ENCODE peak calls at places on chromosomes 6 and 20, in ten cellular contexts. One of them, this sample, is unnamed. For H3K4me1 and H3K9me3, the result is how much of the 10 kb centered on the place peaks cover.

GRCh38 chr6:147970970-147971369 is 371.7 kb upstream of the SASH1 start:
- DNase-seq in CD8-positive, alpha-beta T cell: no peak
- DNase-seq in cardiac muscle cell: peak
- DNase-seq in left lung: no peak
- DNase-seq in right cardiac atrium: no peak
- DNase-seq in hepatocyte: no peak
- DNase-seq in lung: no peak
- DNase-seq in esophagus squamous epithelium: no peak
- DNase-seq in heart right ventricle: no peak
- DNase-seq in astrocyte: no peak
- DNase-seq in this sample: no peak

GRCh38 chr20:51484141-51484815 is 58.2 kb downstream of the NFATC2 start:
- DNase-seq in CD8-positive, alpha-beta T cell: no peak
- DNase-seq in cardiac muscle cell: no peak
- DNase-seq in left lung: no peak
- DNase-seq in right cardiac atrium: no peak
- DNase-seq in hepatocyte: no peak
- DNase-seq in lung: no peak
- DNase-seq in esophagus squamous epithelium: no peak
- DNase-seq in heart right ventricle: no peak
- DNase-seq in astrocyte: no peak
- DNase-seq in this sample: no peak

GRCh38 chr6:89987830-89988229 is 93.6 kb downstream of the GJA10 start:
- DNase-seq in CD8-positive, alpha-beta T cell: no peak
- DNase-seq in cardiac muscle cell: no peak
- DNase-seq in left lung: no peak
- DNase-seq in right cardiac atrium: no peak
- DNase-seq in hepatocyte: no peak
- DNase-seq in lung: no peak
- DNase-seq in esophagus squamous epithelium: no peak
- DNase-seq in heart right ventricle: no peak
- DNase-seq in astrocyte: no peak
- DNase-seq in this sample: no peak

GRCh38 chr6:106658469-106658868 is 29.1 kb downstream of the QRSL1 start:
- DNase-seq in CD8-positive, alpha-beta T cell: no peak
- DNase-seq in cardiac muscle cell: peak
- DNase-seq in left lung: no peak
- DNase-seq in right cardiac atrium: no peak
- DNase-seq in hepatocyte: no peak
- DNase-seq in lung: no peak
- DNase-seq in esophagus squamous epithelium: no peak
- DNase-seq in heart right ventricle: no peak
- DNase-seq in astrocyte: no peak
- DNase-seq in this sample: no peak

GRCh38 chr20:56796345-56796744 is 167.2 kb downstream of the TFAP2C start:
- DNase-seq in CD8-positive, alpha-beta T cell: no peak
- DNase-seq in cardiac muscle cell: no peak
- DNase-seq in left lung: no peak
- DNase-seq in right cardiac atrium: no peak
- DNase-seq in hepatocyte: no peak
- DNase-seq in lung: no peak
- DNase-seq in esophagus squamous epithelium: no peak
- DNase-seq in heart right ventricle: no peak
- DNase-seq in astrocyte: no peak
- DNase-seq in this sample: no peak

GRCh38 chr6:164252952-164253351 is 838.4 kb downstream of the QKI start:
- DNase-seq in CD8-positive, alpha-beta T cell: no peak
- DNase-seq in cardiac muscle cell: peak
- DNase-seq in left lung: no peak
- DNase-seq in right cardiac atrium: no peak
- DNase-seq in hepatocyte: peak
- DNase-seq in lung: no peak
- DNase-seq in esophagus squamous epithelium: no peak
- DNase-seq in heart right ventricle: no peak
- DNase-seq in astrocyte: peak
- DNase-seq in this sample: no peak

GRCh38 chr20:11777861-11778570 is 139.7 kb upstream of the BTBD3 start:
- DNase-seq in CD8-positive, alpha-beta T cell: no peak
- DNase-seq in cardiac muscle cell: peak
- DNase-seq in left lung: no peak
- DNase-seq in right cardiac atrium: no peak
- DNase-seq in hepatocyte: no peak
- DNase-seq in lung: no peak
- DNase-seq in esophagus squamous epithelium: no peak
- DNase-seq in heart right ventricle: no peak
- DNase-seq in astrocyte: peak
- DNase-seq in this sample: no peak

GRCh38 chr20:47785900-47786762 is 850 bp upstream of the SULF2 start:
- DNase-seq in CD8-positive, alpha-beta T cell: no peak
- DNase-seq in cardiac muscle cell: peak
- DNase-seq in left lung: peak
- DNase-seq in right cardiac atrium: peak
- DNase-seq in hepatocyte: peak
- DNase-seq in lung: peak
- DNase-seq in esophagus squamous epithelium: no peak
- DNase-seq in heart right ventricle: peak
- DNase-seq in astrocyte: peak
- DNase-seq in this sample: no peak

GRCh38 chr6:157056275-157056674 is 267.0 kb downstream of the TMEM242 start:
- DNase-seq in CD8-positive, alpha-beta T cell: no peak
- DNase-seq in cardiac muscle cell: no peak
- DNase-seq in left lung: no peak
- DNase-seq in right cardiac atrium: no peak
- DNase-seq in hepatocyte: no peak
- DNase-seq in lung: no peak
- DNase-seq in esophagus squamous epithelium: no peak
- DNase-seq in heart right ventricle: no peak
- DNase-seq in astrocyte: no peak
- DNase-seq in this sample: no peak

GRCh38 chr6:116012471-116012949 is 48.2 kb downstream of the FRK start:
- DNase-seq in CD8-positive, alpha-beta T cell: no peak
- DNase-seq in cardiac muscle cell: peak
- DNase-seq in left lung: no peak
- DNase-seq in right cardiac atrium: no peak
- DNase-seq in hepatocyte: no peak
- DNase-seq in lung: no peak
- DNase-seq in esophagus squamous epithelium: no peak
- DNase-seq in heart right ventricle: no peak
- DNase-seq in astrocyte: peak
- DNase-seq in this sample: no peak

GRCh38 chr6:30135147-30135546 is 793 bp upstream of the TRIM40 start:
- DNase-seq in CD8-positive, alpha-beta T cell: no peak
- DNase-seq in cardiac muscle cell: no peak
- DNase-seq in left lung: no peak
- DNase-seq in right cardiac atrium: no peak
- DNase-seq in hepatocyte: no peak
- DNase-seq in lung: no peak
- DNase-seq in esophagus squamous epithelium: no peak
- DNase-seq in heart right ventricle: no peak
- DNase-seq in astrocyte: no peak
- DNase-seq in this sample: no peak

GRCh38 chr20:62889411-62889810 is 27.8 kb upstream of the TCFL5 start:
- DNase-seq in CD8-positive, alpha-beta T cell: no peak
- DNase-seq in cardiac muscle cell: no peak
- DNase-seq in left lung: no peak
- DNase-seq in right cardiac atrium: no peak
- DNase-seq in hepatocyte: no peak
- DNase-seq in lung: no peak
- DNase-seq in esophagus squamous epithelium: no peak
- DNase-seq in heart right ventricle: no peak
- DNase-seq in astrocyte: no peak
- DNase-seq in this sample: no peak

GRCh38 chr6:82275686-82276085 is 28.1 kb upstream of the IBTK start:
- DNase-seq in CD8-positive, alpha-beta T cell: no peak
- DNase-seq in cardiac muscle cell: no peak
- DNase-seq in left lung: no peak
- DNase-seq in right cardiac atrium: no peak
- DNase-seq in hepatocyte: no peak
- DNase-seq in lung: no peak
- DNase-seq in esophagus squamous epithelium: no peak
- DNase-seq in heart right ventricle: no peak
- DNase-seq in astrocyte: no peak
- DNase-seq in this sample: no peak

GRCh38 chr6:90574610-90575009 is 12.3 kb downstream of the MAP3K7 start:
- DNase-seq in CD8-positive, alpha-beta T cell: no peak
- DNase-seq in cardiac muscle cell: peak
- DNase-seq in left lung: no peak
- DNase-seq in right cardiac atrium: no peak
- DNase-seq in hepatocyte: peak
- DNase-seq in lung: no peak
- DNase-seq in esophagus squamous epithelium: no peak
- DNase-seq in heart right ventricle: no peak
- DNase-seq in astrocyte: peak
- DNase-seq in this sample: no peak

GRCh38 chr6:168737481-168737880 is 296.5 kb downstream of the SMOC2 start:
- DNase-seq in CD8-positive, alpha-beta T cell: no peak
- DNase-seq in cardiac muscle cell: peak
- DNase-seq in left lung: no peak
- DNase-seq in right cardiac atrium: no peak
- DNase-seq in hepatocyte: no peak
- DNase-seq in lung: no peak
- DNase-seq in esophagus squamous epithelium: no peak
- DNase-seq in heart right ventricle: no peak
- DNase-seq in astrocyte: no peak
- DNase-seq in this sample: no peak

GRCh38 chr6:27545271-27546046 is 72.6 kb upstream of the ZNF184 start:
- DNase-seq in CD8-positive, alpha-beta T cell: no peak
- DNase-seq in cardiac muscle cell: peak
- DNase-seq in left lung: no peak
- DNase-seq in right cardiac atrium: no peak
- DNase-seq in hepatocyte: peak
- DNase-seq in lung: no peak
- DNase-seq in esophagus squamous epithelium: no peak
- DNase-seq in heart right ventricle: no peak
- DNase-seq in astrocyte: peak
- DNase-seq in this sample: no peak

GRCh38 chr6:168292911-168293310 is 26.7 kb downstream of the DACT2 start:
- DNase-seq in CD8-positive, alpha-beta T cell: no peak
- DNase-seq in cardiac muscle cell: no peak
- DNase-seq in left lung: no peak
- DNase-seq in right cardiac atrium: no peak
- DNase-seq in hepatocyte: peak
- DNase-seq in lung: no peak
- DNase-seq in esophagus squamous epithelium: no peak
- DNase-seq in heart right ventricle: no peak
- DNase-seq in astrocyte: no peak
- DNase-seq in this sample: no peak

GRCh38 chr6:90175627-90176538 is 120.8 kb downstream of the BACH2 start:
- DNase-seq in CD8-positive, alpha-beta T cell: no peak
- DNase-seq in cardiac muscle cell: no peak
- DNase-seq in left lung: no peak
- DNase-seq in right cardiac atrium: no peak
- DNase-seq in hepatocyte: no peak
- DNase-seq in lung: no peak
- DNase-seq in esophagus squamous epithelium: no peak
- DNase-seq in heart right ventricle: no peak
- DNase-seq in astrocyte: no peak
- DNase-seq in this sample: no peak

GRCh38 chr6:151666526-151666925 is 141.0 kb upstream of the ESR1 start:
- DNase-seq in CD8-positive, alpha-beta T cell: no peak
- DNase-seq in cardiac muscle cell: no peak
- DNase-seq in left lung: no peak
- DNase-seq in right cardiac atrium: no peak
- DNase-seq in hepatocyte: no peak
- DNase-seq in lung: no peak
- DNase-seq in esophagus squamous epithelium: no peak
- DNase-seq in heart right ventricle: no peak
- DNase-seq in astrocyte: no peak
- DNase-seq in this sample: no peak
- H3K4me1 ChIP-seq in CD8-positive, alpha-beta T cell: under half
- H3K4me1 ChIP-seq in cardiac muscle cell: under half
- H3K4me1 ChIP-seq in left lung: under half
- H3K4me1 ChIP-seq in right cardiac atrium: under half
- H3K4me1 ChIP-seq in hepatocyte: under half
- H3K4me1 ChIP-seq in lung: under half
- H3K4me1 ChIP-seq in esophagus squamous epithelium: under half
- H3K4me1 ChIP-seq in heart right ventricle: under half
- H3K4me1 ChIP-seq in astrocyte: under half
- H3K4me1 ChIP-seq in this sample: under half

DNA sequence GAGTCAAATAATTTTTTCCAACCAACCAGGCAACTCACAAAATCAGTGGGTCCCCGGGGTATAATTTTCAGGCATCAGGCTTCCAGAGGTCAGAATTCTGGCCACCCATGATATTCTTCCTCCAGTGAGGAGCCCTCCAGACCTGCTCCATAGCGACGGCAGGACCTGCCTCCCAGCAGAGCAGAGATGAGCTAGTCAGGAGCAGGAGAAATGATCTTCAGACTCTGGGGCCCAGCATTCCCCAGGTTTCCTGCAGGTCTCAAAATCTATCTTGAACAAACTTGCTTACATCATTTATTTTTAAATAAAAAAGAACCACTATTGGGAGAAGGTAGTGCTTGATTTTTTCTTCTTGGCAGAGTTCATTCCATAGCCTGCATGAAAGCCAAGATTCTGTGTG is 44.7 kb downstream of the FAM50B start:
- DNase-seq in CD8-positive, alpha-beta T cell: no peak
- DNase-seq in cardiac muscle cell: no peak
- DNase-seq in left lung: no peak
- DNase-seq in right cardiac atrium: no peak
- DNase-seq in hepatocyte: no peak
- DNase-seq in lung: no peak
- DNase-seq in esophagus squamous epithelium: no peak
- DNase-seq in heart right ventricle: no peak
- DNase-seq in astrocyte: no peak
- DNase-seq in this sample: no peak
- H3K27ac ChIP-seq in CD8-positive, alpha-beta T cell: no peak
- H3K27ac ChIP-seq in cardiac muscle cell: no peak
- H3K27ac ChIP-seq in left lung: no peak
- H3K27ac ChIP-seq in right cardiac atrium: no peak
- H3K27ac ChIP-seq in hepatocyte: peak
- H3K27ac ChIP-seq in lung: no peak
- H3K27ac ChIP-seq in esophagus squamous epithelium: no peak
- H3K27ac ChIP-seq in heart right ventricle: no peak
- H3K27ac ChIP-seq in astrocyte: no peak
- H3K27ac ChIP-seq in this sample: no peak

DNA sequence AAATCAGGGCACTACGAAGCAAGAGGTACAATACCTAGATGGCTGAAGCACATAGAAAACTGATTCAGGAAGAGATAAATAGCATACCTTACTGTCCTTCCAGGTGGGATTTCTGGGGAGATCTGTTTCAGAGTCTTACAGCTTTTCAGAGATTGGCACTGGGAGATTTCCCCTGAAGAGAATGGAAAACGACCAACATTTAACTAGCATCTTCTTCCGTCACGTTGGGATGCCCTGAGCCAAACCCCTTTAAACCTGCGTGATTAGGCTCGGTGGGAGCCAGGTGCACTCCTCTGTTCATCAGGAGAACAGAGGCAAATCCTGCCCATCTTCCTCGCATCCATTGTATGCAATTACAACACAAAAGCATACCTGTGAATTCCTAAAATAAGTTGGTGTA is 614.5 kb downstream of the HDGFL1 start:
- DNase-seq in CD8-positive, alpha-beta T cell: no peak
- DNase-seq in cardiac muscle cell: no peak
- DNase-seq in left lung: no peak
- DNase-seq in right cardiac atrium: no peak
- DNase-seq in hepatocyte: no peak
- DNase-seq in lung: no peak
- DNase-seq in esophagus squamous epithelium: no peak
- DNase-seq in heart right ventricle: no peak
- DNase-seq in astrocyte: no peak
- DNase-seq in this sample: no peak
- H3K9me3 ChIP-seq in CD8-positive, alpha-beta T cell: under half
- H3K9me3 ChIP-seq in cardiac muscle cell: under half
- H3K9me3 ChIP-seq in left lung: under half
- H3K9me3 ChIP-seq in right cardiac atrium: under half
- H3K9me3 ChIP-seq in hepatocyte: under half
- H3K9me3 ChIP-seq in lung: under half
- H3K9me3 ChIP-seq in esophagus squamous epithelium: under half
- H3K9me3 ChIP-seq in heart right ventricle: under half
- H3K9me3 ChIP-seq in astrocyte: under half
- H3K9me3 ChIP-seq in this sample: under half

GRCh38 chr6:72653032-72653431 is 31.2 kb downstream of the KCNQ5 start:
- DNase-seq in CD8-positive, alpha-beta T cell: no peak
- DNase-seq in cardiac muscle cell: no peak
- DNase-seq in left lung: no peak
- DNase-seq in right cardiac atrium: no peak
- DNase-seq in hepatocyte: no peak
- DNase-seq in lung: no peak
- DNase-seq in esophagus squamous epithelium: no peak
- DNase-seq in heart right ventricle: no peak
- DNase-seq in astrocyte: no peak
- DNase-seq in this sample: no peak
- H3K4me1 ChIP-seq in CD8-positive, alpha-beta T cell: under half
- H3K4me1 ChIP-seq in cardiac muscle cell: under half
- H3K4me1 ChIP-seq in left lung: under half
- H3K4me1 ChIP-seq in right cardiac atrium: under half
- H3K4me1 ChIP-seq in hepatocyte: under half
- H3K4me1 ChIP-seq in lung: under half
- H3K4me1 ChIP-seq in esophagus squamous epithelium: under half
- H3K4me1 ChIP-seq in heart right ventricle: under half
- H3K4me1 ChIP-seq in astrocyte: under half
- H3K4me1 ChIP-seq in this sample: under half

This sample was measured in iPS DF 6.9.